ENCODE peak calls at places on chromosomes 1 and 21, in eight cellular contexts. One of them, this sample, is unnamed.

GRCh38 chr1:67572594-67573221 is 112.3 kb upstream of the GADD45A start:
- DNase-seq in small intestine: peak
- DNase-seq in neuronal stem cell: no peak
- DNase-seq in psoas muscle: peak
- DNase-seq in endodermal cell: no peak
- DNase-seq in CD8-positive, alpha-beta T cell: no peak
- DNase-seq in Peyer's patch: peak
- DNase-seq in IMR-90: peak
- DNase-seq in this sample: no peak

GRCh38 chr21:17461014-17461413 is 51.8 kb upstream of the CXADR start:
- DNase-seq in small intestine: peak
- DNase-seq in neuronal stem cell: no peak
- DNase-seq in psoas muscle: no peak
- DNase-seq in endodermal cell: no peak
- DNase-seq in CD8-positive, alpha-beta T cell: no peak
- DNase-seq in Peyer's patch: no peak
- DNase-seq in IMR-90: peak
- DNase-seq in this sample: no peak

GRCh38 chr1:224211262-224211962 is 28.4 kb downstream of the DEGS1 start:
- DNase-seq in small intestine: peak
- DNase-seq in neuronal stem cell: no peak
- DNase-seq in psoas muscle: no peak
- DNase-seq in endodermal cell: no peak
- DNase-seq in CD8-positive, alpha-beta T cell: no peak
- DNase-seq in Peyer's patch: no peak
- DNase-seq in IMR-90: peak
- DNase-seq in this sample: no peak

GRCh38 chr21:43957629-43958362 is 54.3 kb upstream of the TRAPPC10 start:
- DNase-seq in small intestine: no peak
- DNase-seq in neuronal stem cell: no peak
- DNase-seq in psoas muscle: peak
- DNase-seq in endodermal cell: no peak
- DNase-seq in CD8-positive, alpha-beta T cell: no peak
- DNase-seq in Peyer's patch: no peak
- DNase-seq in IMR-90: no peak
- DNase-seq in this sample: no peak

GRCh38 chr1:220028496-220028895 is 17.8 kb downstream of the EPRS1 start:
- DNase-seq in small intestine: no peak
- DNase-seq in neuronal stem cell: no peak
- DNase-seq in psoas muscle: no peak
- DNase-seq in endodermal cell: no peak
- DNase-seq in CD8-positive, alpha-beta T cell: no peak
- DNase-seq in Peyer's patch: no peak
- DNase-seq in IMR-90: no peak
- DNase-seq in this sample: no peak

GRCh38 chr1:41799723-41800122 is 119.0 kb downstream of the HIVEP3 start:
- DNase-seq in small intestine: no peak
- DNase-seq in neuronal stem cell: no peak
- DNase-seq in psoas muscle: no peak
- DNase-seq in endodermal cell: no peak
- DNase-seq in CD8-positive, alpha-beta T cell: no peak
- DNase-seq in Peyer's patch: no peak
- DNase-seq in IMR-90: peak
- DNase-seq in this sample: no peak

GRCh38 chr1:193105821-193106177 is 585 bp upstream of the GLRX2 start:
- DNase-seq in small intestine: peak
- DNase-seq in neuronal stem cell: no peak
- DNase-seq in psoas muscle: no peak
- DNase-seq in endodermal cell: no peak
- DNase-seq in CD8-positive, alpha-beta T cell: no peak
- DNase-seq in Peyer's patch: no peak
- DNase-seq in IMR-90: no peak
- DNase-seq in this sample: no peak

GRCh38 chr1:111346089-111346885 is 55.6 kb downstream of the CHIA start:
- DNase-seq in small intestine: peak
- DNase-seq in neuronal stem cell: peak
- DNase-seq in psoas muscle: peak
- DNase-seq in endodermal cell: peak
- DNase-seq in CD8-positive, alpha-beta T cell: peak
- DNase-seq in Peyer's patch: peak
- DNase-seq in IMR-90: peak
- DNase-seq in this sample: peak

GRCh38 chr21:46098303-46099141 is 610 bp downstream of the COL6A2 start:
- DNase-seq in small intestine: no peak
- DNase-seq in neuronal stem cell: no peak
- DNase-seq in psoas muscle: peak
- DNase-seq in endodermal cell: peak
- DNase-seq in CD8-positive, alpha-beta T cell: no peak
- DNase-seq in Peyer's patch: peak
- DNase-seq in IMR-90: no peak
- DNase-seq in this sample: peak

GRCh38 chr1:241419986-241420385 is 63.0 kb upstream of the RGS7 start:
- DNase-seq in small intestine: no peak
- DNase-seq in neuronal stem cell: no peak
- DNase-seq in psoas muscle: no peak
- DNase-seq in endodermal cell: no peak
- DNase-seq in CD8-positive, alpha-beta T cell: no peak
- DNase-seq in Peyer's patch: no peak
- DNase-seq in IMR-90: no peak
- DNase-seq in this sample: no peak

GRCh38 chr1:241424480-241424971 is 67.5 kb upstream of the RGS7 start:
- DNase-seq in small intestine: no peak
- DNase-seq in neuronal stem cell: no peak
- DNase-seq in psoas muscle: peak
- DNase-seq in endodermal cell: no peak
- DNase-seq in CD8-positive, alpha-beta T cell: no peak
- DNase-seq in Peyer's patch: no peak
- DNase-seq in IMR-90: no peak
- DNase-seq in this sample: no peak

DNA sequence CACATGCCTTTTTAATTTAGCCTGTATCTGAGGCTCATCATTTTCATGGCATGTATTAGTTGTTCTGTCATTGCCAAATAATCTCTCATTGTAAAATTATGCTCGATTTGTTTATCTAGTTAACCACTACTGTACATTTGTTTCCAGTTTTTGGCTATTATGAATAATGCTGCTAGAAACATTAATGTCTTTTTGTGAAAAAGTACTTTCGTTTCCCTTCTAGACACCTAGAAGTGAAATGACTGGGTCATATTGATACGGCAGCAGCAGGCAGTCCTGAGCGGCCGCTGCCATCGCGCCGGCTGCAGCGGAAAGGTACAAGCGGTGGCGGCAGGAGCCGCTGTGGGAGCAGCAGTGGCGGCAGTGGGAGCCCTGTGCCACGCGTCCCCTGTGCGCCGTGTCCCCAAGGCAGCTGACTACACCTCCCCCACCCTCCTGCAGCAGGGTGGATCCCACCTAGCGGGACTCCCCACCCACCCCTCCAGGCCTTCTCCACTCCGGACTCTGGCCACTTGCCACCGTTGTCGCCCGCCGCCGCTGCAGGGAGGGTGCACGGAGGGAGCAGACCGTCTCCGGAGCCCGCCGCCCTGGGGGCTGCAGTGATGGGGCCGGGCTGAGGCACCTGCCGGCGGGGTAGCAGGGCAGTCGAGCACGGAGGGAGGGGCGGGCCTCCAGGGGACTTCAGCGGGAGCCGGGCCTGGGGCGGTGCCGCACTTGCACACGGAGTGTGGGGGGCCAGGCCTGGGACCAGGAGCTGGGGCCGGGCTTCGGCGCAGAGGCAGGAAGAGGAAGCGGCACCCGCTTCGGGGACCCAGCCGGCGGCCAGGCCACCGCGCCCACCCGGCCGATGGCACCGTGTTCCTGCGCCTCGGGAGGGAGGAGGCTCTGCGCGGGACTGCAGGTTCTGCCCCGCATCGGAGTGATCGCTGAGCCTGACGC is 66.8 kb upstream of the RGS7 start:
- DNase-seq in small intestine: peak
- DNase-seq in neuronal stem cell: peak
- DNase-seq in psoas muscle: no peak
- DNase-seq in endodermal cell: peak
- DNase-seq in CD8-positive, alpha-beta T cell: no peak
- DNase-seq in Peyer's patch: peak
- DNase-seq in IMR-90: peak
- DNase-seq in this sample: no peak
- H3K27ac ChIP-seq in small intestine: no peak
- H3K27ac ChIP-seq in neuronal stem cell: no peak
- H3K27ac ChIP-seq in psoas muscle: no peak
- H3K27ac ChIP-seq in endodermal cell: no peak
- H3K27ac ChIP-seq in CD8-positive, alpha-beta T cell: no peak
- H3K27ac ChIP-seq in Peyer's patch: no peak
- H3K27ac ChIP-seq in IMR-90: peak
- H3K27ac ChIP-seq in this sample: no peak

GRCh38 chr1:233090706-233091494 is 140.5 kb downstream of the NTPCR start:
- DNase-seq in small intestine: no peak
- DNase-seq in neuronal stem cell: no peak
- DNase-seq in psoas muscle: no peak
- DNase-seq in endodermal cell: no peak
- DNase-seq in CD8-positive, alpha-beta T cell: no peak
- DNase-seq in Peyer's patch: no peak
- DNase-seq in IMR-90: no peak
- DNase-seq in this sample: no peak
- H3K27ac ChIP-seq in small intestine: no peak
- H3K27ac ChIP-seq in neuronal stem cell: no peak
- H3K27ac ChIP-seq in psoas muscle: no peak
- H3K27ac ChIP-seq in endodermal cell: no peak
- H3K27ac ChIP-seq in CD8-positive, alpha-beta T cell: no peak
- H3K27ac ChIP-seq in Peyer's patch: no peak
- H3K27ac ChIP-seq in IMR-90: no peak
- H3K27ac ChIP-seq in this sample: no peak

GRCh38 chr1:181784039-181784683 is 277.4 kb downstream of the ZNF648 start:
- DNase-seq in small intestine: no peak
- DNase-seq in neuronal stem cell: no peak
- DNase-seq in psoas muscle: no peak
- DNase-seq in endodermal cell: no peak
- DNase-seq in CD8-positive, alpha-beta T cell: no peak
- DNase-seq in Peyer's patch: no peak
- DNase-seq in IMR-90: no peak
- DNase-seq in this sample: no peak

GRCh38 chr1:181779343-181779742 is 282.2 kb downstream of the ZNF648 start:
- DNase-seq in small intestine: no peak
- DNase-seq in neuronal stem cell: no peak
- DNase-seq in psoas muscle: no peak
- DNase-seq in endodermal cell: no peak
- DNase-seq in CD8-positive, alpha-beta T cell: no peak
- DNase-seq in Peyer's patch: no peak
- DNase-seq in IMR-90: no peak
- DNase-seq in this sample: no peak

GRCh38 chr1:181777812-181778211 is 283.7 kb downstream of the ZNF648 start:
- DNase-seq in small intestine: no peak
- DNase-seq in neuronal stem cell: no peak
- DNase-seq in psoas muscle: no peak
- DNase-seq in endodermal cell: no peak
- DNase-seq in CD8-positive, alpha-beta T cell: no peak
- DNase-seq in Peyer's patch: no peak
- DNase-seq in IMR-90: no peak
- DNase-seq in this sample: no peak

GRCh38 chr1:181778630-181779285 is 282.8 kb downstream of the ZNF648 start:
- DNase-seq in small intestine: no peak
- DNase-seq in neuronal stem cell: no peak
- DNase-seq in psoas muscle: no peak
- DNase-seq in endodermal cell: no peak
- DNase-seq in CD8-positive, alpha-beta T cell: no peak
- DNase-seq in Peyer's patch: no peak
- DNase-seq in IMR-90: no peak
- DNase-seq in this sample: no peak

DNA sequence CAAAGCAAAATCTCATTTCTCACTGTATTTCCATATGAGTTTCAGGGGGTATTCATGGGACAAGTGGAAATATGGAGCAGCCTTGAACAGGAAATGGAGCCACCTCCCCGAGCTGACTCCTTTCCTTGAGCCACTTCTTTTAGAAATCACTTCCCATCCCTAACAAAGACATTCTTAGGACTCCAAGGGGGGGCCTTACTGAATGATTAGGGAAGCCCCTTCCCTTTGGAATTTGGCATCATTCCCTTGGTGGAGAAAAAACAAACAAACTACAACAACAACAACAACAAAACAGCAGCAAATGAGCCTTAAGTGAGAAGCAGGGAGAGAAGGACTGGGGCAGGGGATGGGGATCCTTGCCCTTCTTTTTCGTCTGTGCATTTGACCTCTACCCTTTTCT is 278.3 kb downstream of the ZNF648 start:
- DNase-seq in small intestine: no peak
- DNase-seq in neuronal stem cell: peak
- DNase-seq in psoas muscle: no peak
- DNase-seq in endodermal cell: peak
- DNase-seq in CD8-positive, alpha-beta T cell: no peak
- DNase-seq in Peyer's patch: no peak
- DNase-seq in IMR-90: no peak
- DNase-seq in this sample: no peak
- H3K27ac ChIP-seq in small intestine: no peak
- H3K27ac ChIP-seq in neuronal stem cell: no peak
- H3K27ac ChIP-seq in psoas muscle: no peak
- H3K27ac ChIP-seq in endodermal cell: no peak
- H3K27ac ChIP-seq in CD8-positive, alpha-beta T cell: no peak
- H3K27ac ChIP-seq in Peyer's patch: no peak
- H3K27ac ChIP-seq in IMR-90: no peak
- H3K27ac ChIP-seq in this sample: no peak

DNA sequence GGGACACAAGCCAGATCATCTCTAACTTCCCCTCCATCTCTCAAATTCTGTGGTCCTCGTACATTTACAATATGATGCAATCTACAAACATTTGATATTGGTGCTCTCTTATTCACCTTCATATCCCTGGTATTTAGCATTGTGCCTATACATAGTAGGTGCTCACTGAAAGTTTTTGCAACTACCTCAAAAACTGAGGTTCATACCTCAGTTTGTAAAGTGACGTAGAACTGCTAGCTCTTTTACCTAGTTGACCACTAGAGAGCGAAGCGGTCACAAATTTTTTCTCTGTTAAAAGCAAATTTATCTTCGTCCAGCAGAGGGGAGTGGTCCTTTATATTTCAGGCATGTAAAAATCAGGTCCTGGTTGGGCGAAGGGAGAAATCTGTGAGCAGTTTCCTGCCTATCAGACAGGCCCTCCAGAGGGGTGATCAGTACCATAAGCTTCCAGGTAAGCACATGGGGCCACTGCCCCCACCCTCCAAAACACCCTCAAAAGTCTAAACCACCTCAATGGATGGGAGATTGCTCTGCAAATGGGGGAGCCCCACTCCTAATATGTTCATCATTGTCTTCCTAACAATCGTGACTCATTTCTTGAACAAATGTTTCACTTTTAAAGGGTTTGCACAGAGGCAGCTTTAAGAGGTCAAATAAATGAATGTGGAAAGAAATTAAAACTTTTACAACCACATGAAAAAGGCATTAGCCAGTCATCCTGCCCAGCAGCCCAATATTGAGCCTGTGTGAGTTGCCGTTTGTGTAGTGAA is 10.6 kb upstream of the HLCS start:
- DNase-seq in small intestine: no peak
- DNase-seq in neuronal stem cell: peak
- DNase-seq in psoas muscle: no peak
- DNase-seq in endodermal cell: peak
- DNase-seq in CD8-positive, alpha-beta T cell: peak
- DNase-seq in Peyer's patch: no peak
- DNase-seq in IMR-90: peak
- DNase-seq in this sample: no peak
- H3K27ac ChIP-seq in small intestine: no peak
- H3K27ac ChIP-seq in neuronal stem cell: no peak
- H3K27ac ChIP-seq in psoas muscle: no peak
- H3K27ac ChIP-seq in endodermal cell: no peak
- H3K27ac ChIP-seq in CD8-positive, alpha-beta T cell: no peak
- H3K27ac ChIP-seq in Peyer's patch: no peak
- H3K27ac ChIP-seq in IMR-90: no peak
- H3K27ac ChIP-seq in this sample: no peak

This sample was measured in aorta.